ENCODE peak calls at places on chromosome 9, in four cellular contexts. One of them, this sample, is unnamed.
A peak's percentile ranks its signal among the peaks of the same experiment; 100 is the strongest.

GRCh38 chr9:11735391-11735790 is 957.8 kb upstream of the TYRP1 start:
- DNase-seq in breast epithelium: no peak
- DNase-seq in H1: no peak
- DNase-seq in endothelial cell of umbilical vein: no peak
- DNase-seq in this sample: no peak

GRCh38 chr9:129801504-129801903 is 1.5 kb upstream of the TOR1B start:
- DNase-seq in breast epithelium: no peak
- DNase-seq in H1: no peak
- DNase-seq in endothelial cell of umbilical vein: no peak
- DNase-seq in this sample: no peak

GRCh38 chr9:95627802-95628201 is 111.0 kb upstream of the PTCH1 start:
- DNase-seq in breast epithelium: no peak
- DNase-seq in H1: no peak
- DNase-seq in endothelial cell of umbilical vein: peak; percentile 52
- DNase-seq in this sample: no peak

GRCh38 chr9:6910032-6910431 is 152.3 kb downstream of the KDM4C start:
- DNase-seq in breast epithelium: no peak
- DNase-seq in H1: no peak
- DNase-seq in endothelial cell of umbilical vein: peak; percentile 17
- DNase-seq in this sample: no peak

GRCh38 chr9:120308495-120308894 is 271.5 kb downstream of the CDK5RAP2 start:
- DNase-seq in breast epithelium: no peak
- DNase-seq in H1: no peak
- DNase-seq in endothelial cell of umbilical vein: no peak
- DNase-seq in this sample: no peak

GRCh38 chr9:3969846-3970245 is 330.0 kb downstream of the GLIS3 start:
- DNase-seq in breast epithelium: no peak
- DNase-seq in H1: no peak
- DNase-seq in endothelial cell of umbilical vein: no peak
- DNase-seq in this sample: no peak

GRCh38 chr9:98536542-98537173 is 172.1 kb downstream of the GABBR2 start:
- DNase-seq in breast epithelium: no peak
- DNase-seq in H1: peak; percentile 15
- DNase-seq in endothelial cell of umbilical vein: no peak
- DNase-seq in this sample: peak; percentile 31

GRCh38 chr9:130165579-130165978 is 6.6 kb upstream of the NCS1 start:
- DNase-seq in breast epithelium: no peak
- DNase-seq in H1: no peak
- DNase-seq in endothelial cell of umbilical vein: no peak
- DNase-seq in this sample: no peak

GRCh38 chr9:113274474-113275146 is 762 bp downstream of the CDC26 start:
- DNase-seq in breast epithelium: no peak
- DNase-seq in H1: no peak
- DNase-seq in endothelial cell of umbilical vein: peak; percentile 66
- DNase-seq in this sample: no peak

GRCh38 chr9:93096131-93096802 is at the start of gene CARD19:
- DNase-seq in breast epithelium: peak; percentile 65
- DNase-seq in H1: no peak
- DNase-seq in endothelial cell of umbilical vein: no peak
- DNase-seq in this sample: peak; percentile 78

GRCh38 chr9:92954078-92954861 is 6.9 kb downstream of the FGD3 start:
- DNase-seq in breast epithelium: peak; percentile 51
- DNase-seq in H1: no peak
- DNase-seq in endothelial cell of umbilical vein: no peak
- DNase-seq in this sample: peak; percentile 81

GRCh38 chr9:105535920-105536668 is 21.8 kb upstream of the FKTN start:
- DNase-seq in breast epithelium: no peak
- DNase-seq in H1: no peak
- DNase-seq in endothelial cell of umbilical vein: no peak
- DNase-seq in this sample: no peak

GRCh38 chr9:85978496-85978895 is 37.5 kb downstream of the NAA35 start:
- DNase-seq in breast epithelium: no peak
- DNase-seq in H1: no peak
- DNase-seq in endothelial cell of umbilical vein: no peak
- DNase-seq in this sample: no peak

GRCh38 chr9:123421801-123422455 is 65.9 kb downstream of the CRB2 start:
- DNase-seq in breast epithelium: peak; percentile 49
- DNase-seq in H1: no peak
- DNase-seq in endothelial cell of umbilical vein: no peak
- DNase-seq in this sample: no peak

GRCh38 chr9:98236881-98237487 is 18.5 kb downstream of the TBC1D2 start:
- DNase-seq in breast epithelium: no peak
- DNase-seq in H1: no peak
- DNase-seq in endothelial cell of umbilical vein: no peak
- DNase-seq in this sample: peak; percentile 67

GRCh38 chr9:131469369-131469768 is 33.3 kb upstream of the POMT1 start:
- DNase-seq in breast epithelium: peak; percentile 41
- DNase-seq in H1: no peak
- DNase-seq in endothelial cell of umbilical vein: no peak
- DNase-seq in this sample: no peak

GRCh38 chr9:976805-977360 is 428 bp downstream of the DMRT3 start:
- DNase-seq in breast epithelium: no peak
- DNase-seq in H1: no peak
- DNase-seq in endothelial cell of umbilical vein: no peak
- DNase-seq in this sample: no peak

GRCh38 chr9:31153250-31153840 is 1231.1 kb upstream of the ACO1 start:
- DNase-seq in breast epithelium: no peak
- DNase-seq in H1: no peak
- DNase-seq in endothelial cell of umbilical vein: no peak
- DNase-seq in this sample: no peak

GRCh38 chr9:107644774-107645463 is 155.3 kb upstream of the KLF4 start:
- DNase-seq in breast epithelium: no peak
- DNase-seq in H1: no peak
- DNase-seq in endothelial cell of umbilical vein: peak; percentile 86
- DNase-seq in this sample: peak; percentile 28

GRCh38 chr9:111925017-111925770 is 28.6 kb downstream of the UGCG start:
- DNase-seq in breast epithelium: no peak
- DNase-seq in H1: no peak
- DNase-seq in endothelial cell of umbilical vein: no peak
- DNase-seq in this sample: no peak

GRCh38 chr9:133995012-133995896 is 3.1 kb upstream of the VAV2 start:
- DNase-seq in breast epithelium: no peak
- DNase-seq in H1: no peak
- DNase-seq in endothelial cell of umbilical vein: no peak
- DNase-seq in this sample: no peak

GRCh38 chr9:27151693-27152397 is 42.8 kb downstream of the TEK start:
- DNase-seq in breast epithelium: no peak
- DNase-seq in H1: no peak
- DNase-seq in endothelial cell of umbilical vein: peak; percentile 75
- DNase-seq in this sample: no peak

DNA sequence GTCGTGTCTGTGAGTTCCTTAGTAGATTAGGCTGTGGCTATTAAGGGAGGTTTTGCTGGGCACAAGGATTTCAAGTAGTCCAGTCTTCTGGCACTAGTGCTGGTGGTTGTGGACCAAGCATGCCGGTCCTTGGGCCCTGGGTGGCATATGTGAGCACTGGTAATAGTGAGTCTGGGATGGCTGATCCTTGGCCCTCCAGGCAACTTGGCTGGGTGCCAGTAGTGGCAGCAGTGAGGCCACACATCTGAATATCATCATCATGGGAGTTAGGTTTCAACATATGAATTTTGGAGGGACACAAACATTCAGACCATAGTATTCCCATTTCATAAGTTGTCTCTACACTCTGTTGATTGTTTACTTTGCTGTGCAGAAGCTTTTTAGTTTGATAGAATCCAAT is 25.3 kb upstream of the APBA1 start:
- DNase-seq in breast epithelium: no peak
- DNase-seq in H1: no peak
- DNase-seq in endothelial cell of umbilical vein: no peak
- DNase-seq in this sample: no peak
- H3K9me3 ChIP-seq in breast epithelium: peaks cover 24% of the 10 kb centered on the region
- H3K9me3 ChIP-seq in H1: peaks cover 3% of the 10 kb centered on the region
- H3K9me3 ChIP-seq in endothelial cell of umbilical vein: no peaks in the 10 kb centered on the region
- H3K9me3 ChIP-seq in this sample: peaks cover 26% of the 10 kb centered on the region

DNA sequence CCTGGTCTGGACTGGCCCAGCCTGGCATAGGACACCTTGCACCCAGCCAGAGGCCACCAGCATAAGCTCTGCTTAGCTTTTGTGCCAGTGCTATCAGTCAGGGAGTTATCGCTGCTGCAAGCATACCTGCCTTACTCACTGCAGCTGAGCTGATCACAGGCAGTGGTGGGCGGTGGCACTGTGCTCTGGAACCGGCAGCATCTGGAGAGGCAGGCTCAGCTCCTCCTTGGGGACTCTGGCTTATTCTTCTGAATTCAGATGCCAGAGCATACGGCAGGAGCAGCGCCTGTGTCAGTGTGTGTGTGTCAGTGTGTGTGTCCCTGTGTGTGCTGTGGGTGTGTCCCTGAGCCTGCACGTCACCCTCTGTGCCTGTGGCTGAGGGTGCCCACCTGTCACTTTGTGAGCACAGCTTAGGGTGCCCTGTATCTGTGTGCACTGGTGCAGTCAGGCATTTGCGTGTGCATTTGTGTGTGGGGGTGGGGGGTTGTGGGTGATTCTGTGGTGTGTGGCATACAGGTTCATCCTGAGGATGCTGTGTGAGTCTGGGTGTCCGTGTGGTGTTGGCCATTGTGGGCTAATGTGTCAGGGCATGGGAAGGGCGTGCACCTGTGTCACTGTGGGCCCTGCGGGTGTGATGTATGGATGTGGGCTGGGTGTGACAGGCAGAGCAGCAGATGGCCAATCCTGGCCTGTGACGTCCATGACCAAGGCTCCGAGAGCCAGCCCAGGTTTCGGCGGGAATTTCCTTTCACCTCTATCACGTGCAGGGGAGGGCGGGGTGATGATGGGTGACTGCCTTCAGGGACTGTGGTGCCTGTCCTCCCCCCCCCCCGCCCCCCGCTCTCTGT is 23.5 kb downstream of the LMX1B start:
- DNase-seq in breast epithelium: no peak
- DNase-seq in H1: no peak
- DNase-seq in endothelial cell of umbilical vein: no peak
- DNase-seq in this sample: no peak
- TF ChIP-seq POLR2AphosphoS5 in breast epithelium: no peak
- TF ChIP-seq POLR2AphosphoS5 in H1: no peak
- TF ChIP-seq POLR2AphosphoS5 in endothelial cell of umbilical vein: no peak
- TF ChIP-seq POLR2AphosphoS5 in this sample: no peak

DNA sequence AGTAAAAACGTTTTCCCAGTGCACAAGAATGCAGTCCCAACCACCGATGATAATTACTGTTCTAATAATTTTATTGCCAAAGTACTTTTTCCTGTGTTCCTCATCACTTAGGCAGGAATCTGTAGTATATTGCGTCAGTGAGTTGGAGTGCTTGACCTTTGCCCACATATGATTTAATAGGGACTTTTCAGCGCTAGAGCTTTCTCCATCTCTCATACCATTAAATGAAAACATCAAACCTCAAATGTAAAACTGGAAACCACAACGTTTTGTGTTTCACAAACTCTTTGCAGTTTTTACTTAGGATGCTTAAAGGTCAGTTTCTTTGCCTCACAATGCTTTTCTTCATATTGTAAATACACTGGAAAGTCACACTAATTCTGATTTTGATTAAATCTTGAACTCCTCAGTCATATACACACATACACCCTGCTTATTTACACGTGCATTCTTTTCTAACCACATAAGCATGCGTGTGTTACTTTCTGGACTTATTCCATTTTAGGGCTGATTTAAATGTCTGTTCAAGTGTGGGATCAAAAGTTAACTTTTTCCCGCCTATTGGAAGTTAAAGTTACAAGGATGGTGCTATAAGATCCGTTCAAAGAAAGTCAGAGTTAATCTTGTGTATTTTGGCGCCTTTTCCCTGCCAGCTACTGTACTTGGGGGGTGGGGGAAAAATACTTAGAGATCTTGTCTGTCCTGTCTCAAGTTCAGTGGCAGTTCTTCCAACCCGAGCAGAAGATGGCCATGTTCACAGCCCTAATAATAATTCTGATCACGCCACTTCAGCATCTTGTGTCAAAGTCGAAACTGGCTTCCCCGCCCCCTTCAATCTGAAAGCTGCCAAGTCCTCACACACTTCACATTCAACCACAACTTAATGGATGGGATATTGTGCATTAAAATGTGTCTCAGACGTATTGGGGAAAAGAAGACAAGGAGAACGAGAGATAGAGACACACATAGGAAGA is 6.6 kb upstream of the NFIB start:
- DNase-seq in breast epithelium: no peak
- DNase-seq in H1: no peak
- DNase-seq in endothelial cell of umbilical vein: peak; percentile 82
- DNase-seq in this sample: peak; percentile 22
- H3K4me1 ChIP-seq in breast epithelium: no peaks in the 10 kb centered on the region
- H3K4me1 ChIP-seq in H1: peaks cover 16% of the 10 kb centered on the region
- H3K4me1 ChIP-seq in endothelial cell of umbilical vein: peaks cover 71% of the 10 kb centered on the region
- H3K4me1 ChIP-seq in this sample: peaks cover 7% of the 10 kb centered on the region

DNA sequence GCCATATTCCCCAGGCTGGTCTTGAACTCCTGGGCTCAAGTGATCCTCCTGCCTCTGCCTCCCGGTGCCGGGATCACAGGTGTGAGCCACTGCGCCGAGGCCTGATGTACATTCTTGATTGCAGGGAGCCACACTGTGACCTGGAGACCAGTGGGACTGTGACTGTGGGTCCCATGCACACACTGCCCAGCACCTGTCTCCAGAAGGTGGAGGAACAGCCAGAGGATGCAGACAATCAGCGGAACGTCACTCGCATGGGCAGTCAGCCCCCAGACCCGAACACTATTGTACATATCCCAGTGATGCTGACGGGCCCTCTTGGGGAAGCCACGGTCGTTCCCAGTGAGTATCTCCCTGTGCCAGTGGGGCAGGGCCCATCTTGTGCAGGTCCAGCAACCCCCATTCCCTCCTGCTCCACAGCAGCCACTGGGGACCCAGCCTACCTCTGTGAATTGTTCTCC is 147.3 kb downstream of the CACNA1B start:
- DNase-seq in breast epithelium: peak; percentile 40
- DNase-seq in H1: no peak
- DNase-seq in endothelial cell of umbilical vein: no peak
- DNase-seq in this sample: no peak
- H3K9me3 ChIP-seq in breast epithelium: no peaks in the 10 kb centered on the region
- H3K9me3 ChIP-seq in H1: peaks cover 63% of the 10 kb centered on the region
- H3K9me3 ChIP-seq in endothelial cell of umbilical vein: no peaks in the 10 kb centered on the region
- H3K9me3 ChIP-seq in this sample: no peaks in the 10 kb centered on the region